ENCODE peak calls at places on chromosomes 5 and 9, in five cellular contexts. K is pulmonary artery endothelial cell, S is GM06990, W is mesothelial cell of epicardium, H is ELF-1. C is an unnamed sample.

GRCh38 chr5:142904421-142904820 is 134.2 kb downstream of the ARHGAP26 start:
- DNase-seq in S (no peak), W (no peak), H (no peak), K (no peak), C (no peak)

GRCh38 chr9:10697044-10697443 is 84.2 kb upstream of the PTPRD start:
- DNase-seq in S (no peak), W (no peak), H (no peak), K (no peak), C (no peak)

GRCh38 chr5:165981721-165982120 is 2309.7 kb upstream of the WWC1 start:
- DNase-seq in H (no peak), S (no peak), K (no peak), W (no peak), C (no peak)

GRCh38 chr9:93827545-93828330 is 127.4 kb downstream of the BARX1 start:
- DNase-seq in W (no peak), K (peak), S (peak), H (peak), C (no peak)

GRCh38 chr5:38319486-38319885 is 61.1 kb downstream of the EGFLAM start:
- DNase-seq in H (no peak), S (no peak), K (no peak), W (no peak), C (no peak)

GRCh38 chr9:27183701-27184100 is 74.7 kb downstream of the TEK start:
- DNase-seq in W (no peak), S (no peak), K (no peak), H (no peak), C (no peak)

GRCh38 chr9:135991771-135992170 is 30.6 kb upstream of the UBAC1 start:
- DNase-seq in S (no peak), K (no peak), W (no peak), H (no peak), C (no peak)

GRCh38 chr5:67404261-67405100 is 207.9 kb upstream of the CD180 start:
- DNase-seq in K (peak), H (no peak), W (no peak), S (no peak), C (no peak)

GRCh38 chr5:61623401-61624069 is 291.5 kb downstream of the ZSWIM6 start:
- DNase-seq in H (peak), S (no peak), K (no peak), W (no peak), C (no peak)

GRCh38 chr5:88683506-88684135 is 199.4 kb downstream of the MEF2C start:
- DNase-seq in H (peak), S (no peak), W (no peak), K (no peak), C (no peak)

GRCh38 chr9:13787234-13787833 is 507.8 kb upstream of the MPDZ start:
- DNase-seq in W (no peak), H (no peak), K (no peak), S (no peak), C (no peak)

GRCh38 chr5:1002271-1002546 is 6.4 kb upstream of the NKD2 start:
- DNase-seq in K (no peak), H (no peak), S (no peak), W (no peak), C (no peak)

GRCh38 chr5:180844432-180844831 is 16.6 kb downstream of the ZFP62 start:
- DNase-seq in K (no peak), H (peak), S (no peak), W (no peak), C (no peak)

GRCh38 chr5:174320051-174320450 is 274.5 kb downstream of the NSG2 start:
- DNase-seq in H (peak), W (no peak), S (no peak), K (no peak), C (no peak)

GRCh38 chr5:141637266-141637692 is 482 bp downstream of the RELL2 start:
- DNase-seq in H (peak), S (peak), W (no peak), K (no peak), C (no peak)

GRCh38 chr5:135028791-135029467 is 5.1 kb downstream of the PITX1 start:
- DNase-seq in H (peak), S (no peak), K (no peak), W (no peak), C (no peak)

GRCh38 chr5:36777105-36777757 is 99.3 kb upstream of the NIPBL start:
- DNase-seq in H (peak), W (no peak), K (no peak), S (no peak), C (no peak)

GRCh38 chr9:123550012-123550411 is 194.0 kb downstream of the CRB2 start:
- DNase-seq in W (no peak), K (no peak), S (no peak), H (peak), C (no peak)

GRCh38 chr9:123421801-123422455 is 65.9 kb downstream of the CRB2 start:
- DNase-seq in S (no peak), K (no peak), W (no peak), H (peak), C (no peak)

GRCh38 chr5:160128632-160129031 is 9.4 kb upstream of the PWWP2A start:
- DNase-seq in K (no peak), H (no peak), S (no peak), W (no peak), C (no peak)

GRCh38 chr5:56346044-56346710 is 113.0 kb upstream of the ANKRD55 start:
- DNase-seq in W (no peak), H (no peak), S (no peak), K (no peak), C (no peak)

GRCh38 chr9:98993570-98993945 is 49.9 kb downstream of the COL15A1 start:
- DNase-seq in S (peak), H (no peak), W (no peak), K (no peak), C (no peak)

GRCh38 chr9:33921967-33922895 is 105.3 kb downstream of the UBE2R2 start:
- DNase-seq in W (no peak), H (peak), S (no peak), K (no peak), C (no peak)

GRCh38 chr5:38660194-38660668 is 103.8 kb upstream of the LIFR start:
- DNase-seq in W (no peak), K (no peak), S (no peak), H (peak), C (no peak)

GRCh38 chr9:109206670-109207069 is 39.6 kb upstream of the FRRS1L start:
- DNase-seq in H (peak), K (no peak), S (no peak), W (no peak), C (no peak)

GRCh38 chr9:134390537-134390936 is 64.3 kb downstream of the RXRA start:
- DNase-seq in S (peak), H (no peak), K (no peak), W (no peak), C (no peak)

GRCh38 chr5:1010641-1011046 is 2.0 kb downstream of the NKD2 start:
- DNase-seq in S (no peak), W (no peak), K (no peak), H (no peak), C (no peak)

GRCh38 chr9:4144869-4145268 is 155.0 kb downstream of the GLIS3 start:
- DNase-seq in H (no peak), W (no peak), S (no peak), K (no peak), C (no peak)

GRCh38 chr5:65203746-65204145 is 278.0 kb downstream of the ADAMTS6 start:
- DNase-seq in K (no peak), S (peak), H (no peak), W (no peak), C (no peak)

GRCh38 chr5:100595152-100595811 is 60.1 kb downstream of the FAM174A start:
- DNase-seq in K (peak), S (no peak), H (no peak), W (no peak), C (no peak)

GRCh38 chr9:96553070-96553469 is 66.6 kb downstream of the CDC14B start:
- DNase-seq in W (no peak), S (no peak), K (no peak), H (no peak), C (no peak)

GRCh38 chr9:113152699-113153098 is 1.9 kb downstream of the SLC31A2 start:
- DNase-seq in H (no peak), K (no peak), S (no peak), W (no peak), C (no peak)

GRCh38 chr9:101601904-101602765 is 7.4 kb upstream of the PPP3R2 start:
- DNase-seq in K (no peak), W (no peak), S (no peak), H (peak), C (no peak)

GRCh38 chr5:60505373-60505772 is 194.6 kb downstream of the DEPDC1B start:
- DNase-seq in S (no peak), H (no peak), W (no peak), K (no peak), C (no peak)